ENCODE peak calls at places on chromosomes 1 and 21, in four cellular contexts. L is tibial artery, A is kidney glomerular epithelial cell, D is MV-4-11. V is an unnamed sample.

GRCh38 chr1:27144920-27145661 is 9.8 kb downstream of the SLC9A1 start:
- DNase-seq in L (no peak), A (no peak), D (no peak), V (no peak)

GRCh38 chr21:27269646-27270045 is 302.8 kb upstream of the ADAMTS5 start:
- DNase-seq in L (no peak), A (peak), D (peak), V (peak)

GRCh38 chr21:45004481-45005263 is 64.8 kb downstream of the SLX9 start:
- DNase-seq in L (peak), A (no peak), D (no peak), V (no peak)

GRCh38 chr1:24193046-24193445 is 6.0 kb upstream of the IFNLR1 start:
- DNase-seq in L (no peak), A (no peak), D (no peak), V (no peak)

GRCh38 chr1:36586146-36586545 is 103.4 kb upstream of the CSF3R start:
- DNase-seq in L (no peak), A (no peak), D (no peak), V (no peak)

GRCh38 chr1:185973645-185974044 is 239.5 kb downstream of the HMCN1 start:
- DNase-seq in L (no peak), A (peak), D (no peak), V (no peak)

GRCh38 chr1:53560572-53561487 is 101.6 kb downstream of the DMRTB1 start:
- DNase-seq in L (peak), A (no peak), D (no peak), V (no peak)

GRCh38 chr1:205355054-205355453 is 1.7 kb downstream of the KLHDC8A start:
- DNase-seq in L (no peak), A (no peak), D (no peak), V (no peak)

GRCh38 chr1:204074274-204075115 is 1.6 kb downstream of the SOX13 start:
- DNase-seq in L (peak), A (peak), D (no peak), V (no peak)

GRCh38 chr1:8464987-8465386 is 147.1 kb downstream of the SLC45A1 start:
- DNase-seq in L (no peak), A (no peak), D (no peak), V (peak)

GRCh38 chr1:218209351-218209861 is 75.7 kb upstream of the RRP15 start:
- DNase-seq in L (no peak), A (peak), D (no peak), V (no peak)

V was measured in Kasumi-1.